ENCODE peak calls at places on chromosomes 1 and 21, in six cellular contexts. Y is sigmoid colon, P is stomach, B is GM23338, U is GM12892, S is endothelial cell of umbilical vein. L is an unnamed sample.

GRCh38 chr1:13549521-13549920 is 34.1 kb upstream of the PDPN start:
- DNase-seq in Y (no peak), P (no peak), B (peak), U (no peak), S (no peak), L (no peak)

GRCh38 chr21:37868896-37869295 is 47.4 kb downstream of the KCNJ6 start:
- DNase-seq in Y (no peak), P (no peak), B (no peak), U (no peak), S (no peak), L (no peak)

GRCh38 chr1:224238756-224239155 is 55.7 kb downstream of the DEGS1 start:
- DNase-seq in Y (no peak), P (no peak), B (no peak), U (no peak), S (no peak), L (no peak)

GRCh38 chr1:54519709-54520108 is 28.3 kb upstream of the ACOT11 start:
- DNase-seq in Y (no peak), P (no peak), B (peak), U (no peak), S (no peak), L (no peak)

GRCh38 chr21:25412090-25412489 is 195.2 kb downstream of the MRPL39 start:
- DNase-seq in Y (no peak), P (no peak), B (no peak), U (no peak), S (no peak), L (no peak)

GRCh38 chr1:113887776-113888175 is 395 bp upstream of the BCL2L15 start:
- DNase-seq in Y (no peak), P (no peak), B (no peak), U (no peak), S (no peak), L (no peak)

GRCh38 chr1:85459274-85459673 is 5.7 kb downstream of the DDAH1 start:
- DNase-seq in Y (no peak), P (no peak), B (no peak), U (no peak), S (no peak), L (no peak)

GRCh38 chr1:210143465-210144062 is 89.0 kb upstream of the SERTAD4 start:
- DNase-seq in Y (peak), P (peak), B (peak), U (no peak), S (peak), L (peak)

GRCh38 chr21:36705679-36706481 is 7.0 kb downstream of the SIM2 start:
- DNase-seq in Y (no peak), P (no peak), B (peak), U (no peak), S (no peak), L (no peak)

GRCh38 chr1:19596065-19596718 is 47.9 kb upstream of the NBL1 start:
- DNase-seq in Y (no peak), P (no peak), B (no peak), U (no peak), S (no peak), L (no peak)

GRCh38 chr1:209853677-209854076 is 25.9 kb downstream of the UTP25 start:
- DNase-seq in Y (no peak), P (no peak), B (no peak), U (no peak), S (no peak), L (no peak)

GRCh38 chr21:44532165-44532564 is 7.8 kb downstream of the KRTAP10-1 start:
- DNase-seq in Y (peak), P (no peak), B (no peak), U (no peak), S (no peak), L (no peak)

GRCh38 chr1:195590649-195591048 is 1017.6 kb downstream of the KCNT2 start:
- DNase-seq in Y (no peak), P (no peak), B (no peak), U (no peak), S (no peak), L (no peak)

GRCh38 chr21:34595457-34595856 is 19.5 kb downstream of the RCAN1 start:
- DNase-seq in Y (no peak), P (no peak), B (no peak), U (no peak), S (no peak), L (no peak)

GRCh38 chr1:109979489-109980091 is 5.0 kb upstream of the AHCYL1 start:
- DNase-seq in Y (no peak), P (peak), B (no peak), U (no peak), S (peak), L (no peak)

GRCh38 chr1:156468693-156469345 is 31.8 kb downstream of the MEF2D start:
- DNase-seq in Y (no peak), P (no peak), B (no peak), U (no peak), S (no peak), L (no peak)

GRCh38 chr1:156467906-156468305 is 32.7 kb downstream of the MEF2D start:
- DNase-seq in Y (no peak), P (no peak), B (no peak), U (no peak), S (no peak), L (no peak)

GRCh38 chr1:156470483-156470882 is 30.1 kb downstream of the MEF2D start:
- DNase-seq in Y (no peak), P (no peak), B (no peak), U (no peak), S (no peak), L (no peak)

GRCh38 chr1:156474966-156475365 is 25.6 kb downstream of the MEF2D start:
- DNase-seq in Y (peak), P (no peak), B (no peak), U (no peak), S (no peak), L (no peak)

DNA sequence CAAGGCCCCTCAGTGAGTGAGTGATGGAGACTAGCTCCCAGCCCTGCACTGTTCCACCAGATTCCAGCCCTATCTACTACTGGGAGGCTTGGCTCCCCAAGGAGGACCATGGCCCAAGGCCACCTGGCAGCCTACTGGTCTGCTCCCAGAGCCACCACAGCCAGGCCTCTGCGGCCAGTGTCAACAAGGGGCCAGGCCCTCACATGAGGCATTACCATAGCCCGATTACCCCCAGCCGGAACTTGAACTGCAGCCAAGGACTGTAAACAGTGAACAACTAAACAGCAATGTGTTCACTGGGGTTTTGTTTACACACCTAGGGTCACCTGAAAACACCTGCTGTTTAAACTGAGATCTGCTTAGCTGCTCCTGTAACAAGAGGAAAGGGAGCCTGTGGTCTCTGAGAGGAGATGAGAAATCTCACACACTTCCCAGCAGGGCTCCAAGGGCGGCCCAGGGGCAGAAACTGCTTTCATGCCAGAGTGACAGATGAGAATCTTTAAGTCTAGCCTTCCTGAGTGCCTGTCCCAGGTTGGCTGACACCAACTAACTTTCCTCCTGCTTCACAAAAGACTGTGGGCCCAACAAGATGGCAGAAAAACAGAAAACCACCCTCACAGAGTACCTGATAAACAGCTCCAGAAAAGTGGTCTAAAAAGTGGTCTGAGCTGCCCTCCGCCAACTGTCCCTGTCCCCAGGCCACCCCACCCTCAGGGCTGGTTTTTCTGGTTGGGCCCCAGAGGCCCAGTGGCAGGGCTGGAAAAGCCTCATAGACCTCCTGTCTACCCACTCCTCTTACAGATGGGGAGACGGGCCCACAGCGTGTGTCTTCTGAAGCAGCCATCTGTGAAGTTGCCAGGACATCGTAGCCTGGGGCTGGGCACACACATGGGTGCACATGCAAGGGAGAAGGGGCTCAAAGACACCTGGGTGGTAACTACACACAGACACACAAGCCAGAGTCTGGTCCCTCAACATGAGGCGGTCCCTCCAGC is 28.8 kb downstream of the MEF2D start:
- DNase-seq in Y (peak), P (peak), B (no peak), U (no peak), S (no peak), L (no peak)
- TF ChIP-seq POLR2AphosphoS5 in Y (peak), P (peak), B (no peak), U (no peak), S (no peak), L (no peak)

DNA sequence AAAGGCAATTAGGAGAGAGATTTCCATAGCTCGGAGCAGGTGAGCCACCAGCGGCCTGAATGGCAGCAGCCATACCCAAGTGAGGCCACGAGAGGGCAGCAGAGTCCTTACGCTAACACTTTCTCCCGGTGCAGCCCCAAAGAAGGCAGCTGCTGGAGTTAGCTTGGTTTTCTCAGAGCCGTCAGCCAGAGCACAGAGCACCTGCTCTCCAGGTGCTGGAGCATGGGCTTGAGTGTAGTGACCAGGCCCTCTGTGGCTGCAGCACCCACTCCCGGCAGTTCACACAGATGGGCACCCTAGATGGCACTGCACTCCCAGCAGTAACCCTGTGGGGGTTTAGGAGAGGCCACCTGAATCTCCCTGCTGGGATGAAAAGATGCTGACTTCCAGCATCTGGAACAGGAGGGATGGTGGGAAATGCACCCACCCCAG is 45.8 kb downstream of the TMCC2 start:
- DNase-seq in Y (peak), P (peak), B (peak), U (peak), S (peak), L (peak)
- TF ChIP-seq POLR2AphosphoS5 in Y (no peak), P (no peak), B (no peak), U (no peak), S (no peak), L (no peak)

GRCh38 chr1:23562138-23562819 is 3.0 kb upstream of the ID3 start:
- DNase-seq in Y (peak), P (peak), B (peak), U (no peak), S (peak), L (no peak)
- TF ChIP-seq POLR2AphosphoS5 in Y (peak), P (peak), B (peak), U (no peak), S (peak), L (no peak)

DNA sequence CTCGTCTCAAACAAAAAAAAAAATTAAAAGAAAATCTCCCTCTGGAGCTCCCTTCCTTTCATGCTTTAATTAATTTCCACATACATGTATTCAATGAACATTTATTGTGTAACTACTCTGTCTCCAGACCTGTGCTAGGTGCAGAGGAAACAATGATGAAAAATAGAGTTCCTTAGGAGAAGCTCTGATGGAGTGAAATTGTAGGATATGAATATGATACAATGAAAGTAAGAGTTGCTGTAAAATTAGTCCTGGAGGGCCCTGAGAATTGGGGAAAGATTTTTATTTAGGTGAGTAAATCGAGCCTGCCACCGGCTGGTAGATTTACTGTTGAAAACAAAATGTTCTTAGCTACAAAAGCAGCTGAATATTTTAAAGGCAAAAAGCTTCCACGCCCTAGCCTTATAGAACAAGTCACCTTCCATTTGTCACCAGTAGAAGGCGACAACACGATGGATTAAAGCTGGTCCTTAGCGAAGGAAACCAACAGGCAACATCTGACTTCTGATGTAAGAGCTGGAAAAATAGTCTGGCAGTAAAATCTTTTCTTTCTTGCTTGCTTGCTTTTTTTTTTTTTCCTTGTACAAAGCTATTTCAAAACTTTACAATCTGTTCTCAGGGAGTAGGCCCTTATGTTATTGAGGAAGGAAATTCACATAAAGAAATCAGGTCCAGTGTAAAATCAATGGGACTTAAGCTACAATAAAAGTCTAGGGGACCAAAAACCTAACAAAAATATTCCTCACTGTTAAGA is 82.0 kb upstream of the ROR1 start:
- DNase-seq in Y (peak), P (peak), B (peak), U (no peak), S (peak), L (peak)
- TF ChIP-seq POLR2AphosphoS5 in Y (peak), P (no peak), B (no peak), U (no peak), S (no peak), L (no peak)

GRCh38 chr1:35185200-35185599 is 7.7 kb downstream of the SFPQ start:
- DNase-seq in Y (no peak), P (no peak), B (no peak), U (no peak), S (no peak), L (no peak)
- TF ChIP-seq POLR2AphosphoS5 in Y (no peak), P (no peak), B (no peak), U (peak), S (no peak), L (peak)

DNA sequence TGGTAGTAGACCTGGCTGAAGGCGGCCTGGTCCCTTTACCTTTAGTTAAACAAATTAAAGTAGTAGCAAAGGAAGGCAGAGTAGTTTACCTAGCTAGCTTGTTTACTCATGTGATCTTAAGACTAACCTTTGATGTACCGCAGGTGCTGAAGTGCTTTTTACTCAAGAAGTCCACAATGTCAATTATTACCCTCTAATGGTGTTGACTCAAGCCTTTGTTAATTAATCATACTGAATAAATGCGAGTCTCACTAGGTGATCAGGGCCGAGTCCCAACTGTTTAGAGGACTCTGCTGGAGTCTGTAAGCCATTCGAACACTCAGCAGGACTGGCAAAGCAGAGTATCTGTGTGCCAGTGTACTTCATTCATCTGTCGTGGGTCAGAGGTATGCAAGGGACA is 381.1 kb upstream of the NCAM2 start:
- DNase-seq in Y (no peak), P (peak), B (peak), U (no peak), S (no peak), L (no peak)
- TF ChIP-seq POLR2AphosphoS5 in Y (no peak), P (no peak), B (no peak), U (no peak), S (no peak), L (no peak)

GRCh38 chr1:235864965-235865525 is 1.7 kb downstream of the LYST start:
- DNase-seq in Y (no peak), P (no peak), B (no peak), U (no peak), S (no peak), L (no peak)
- TF ChIP-seq POLR2AphosphoS5 in Y (no peak), P (no peak), B (no peak), U (no peak), S (no peak), L (no peak)

GRCh38 chr21:14753466-14754258 is 207.5 kb upstream of the SAMSN1 start:
- DNase-seq in Y (no peak), P (no peak), B (no peak), U (no peak), S (no peak), L (no peak)
- TF ChIP-seq POLR2AphosphoS5 in Y (no peak), P (no peak), B (no peak), U (no peak), S (no peak), L (no peak)